ENCODE peak calls at places on chromosomes 6 and 20, in ten cellular contexts. One of them, this sample, is unnamed.

GRCh38 chr6:106398621-106399020 is 38.1 kb downstream of the CRYBG1 start:
- DNase-seq in aorta: no peak
- DNase-seq in CD8-positive, alpha-beta memory T cell: no peak
- DNase-seq in heart left ventricle: no peak
- DNase-seq in breast epithelium: no peak
- DNase-seq in right lobe of liver: no peak
- DNase-seq in ovary: no peak
- DNase-seq in sigmoid colon: no peak
- DNase-seq in astrocyte: no peak
- DNase-seq in small intestine: no peak
- DNase-seq in this sample: no peak

GRCh38 chr6:168102093-168102985 is 23.3 kb upstream of the FRMD1 start:
- DNase-seq in heart left ventricle: peak; percentile 9
- DNase-seq in ovary: peak; percentile 27
- DNase-seq in astrocyte: no peak
- DNase-seq in sigmoid colon: no peak
- DNase-seq in breast epithelium: no peak
- DNase-seq in small intestine: no peak
- DNase-seq in right lobe of liver: no peak
- DNase-seq in CD8-positive, alpha-beta memory T cell: no peak
- DNase-seq in aorta: peak; percentile 51
- DNase-seq in this sample: no peak

GRCh38 chr6:155194399-155194798 is 69.4 kb upstream of the CLDN20 start:
- DNase-seq in heart left ventricle: no peak
- DNase-seq in ovary: no peak
- DNase-seq in CD8-positive, alpha-beta memory T cell: no peak
- DNase-seq in breast epithelium: no peak
- DNase-seq in small intestine: no peak
- DNase-seq in sigmoid colon: no peak
- DNase-seq in aorta: no peak
- DNase-seq in astrocyte: no peak
- DNase-seq in right lobe of liver: no peak
- DNase-seq in this sample: no peak

GRCh38 chr6:70709826-70710225 is 42.1 kb downstream of the SMAP1 start:
- DNase-seq in ovary: no peak
- DNase-seq in CD8-positive, alpha-beta memory T cell: no peak
- DNase-seq in astrocyte: peak; percentile 78
- DNase-seq in right lobe of liver: no peak
- DNase-seq in breast epithelium: no peak
- DNase-seq in small intestine: peak; percentile 43
- DNase-seq in heart left ventricle: no peak
- DNase-seq in sigmoid colon: no peak
- DNase-seq in aorta: no peak
- DNase-seq in this sample: no peak

GRCh38 chr20:18657575-18657974 is 69.7 kb downstream of the DTD1 start:
- DNase-seq in aorta: no peak
- DNase-seq in breast epithelium: no peak
- DNase-seq in small intestine: no peak
- DNase-seq in heart left ventricle: no peak
- DNase-seq in ovary: no peak
- DNase-seq in astrocyte: peak; percentile 79
- DNase-seq in sigmoid colon: no peak
- DNase-seq in right lobe of liver: no peak
- DNase-seq in CD8-positive, alpha-beta memory T cell: no peak
- DNase-seq in this sample: no peak

GRCh38 chr6:13859871-13860555 is 45.7 kb upstream of the MCUR1 start:
- DNase-seq in CD8-positive, alpha-beta memory T cell: no peak
- DNase-seq in aorta: no peak
- DNase-seq in ovary: no peak
- DNase-seq in heart left ventricle: peak; percentile 29
- DNase-seq in breast epithelium: no peak
- DNase-seq in astrocyte: no peak
- DNase-seq in sigmoid colon: no peak
- DNase-seq in small intestine: no peak
- DNase-seq in right lobe of liver: peak; percentile 45
- DNase-seq in this sample: no peak

GRCh38 chr6:113065606-113066005 is 718.5 kb downstream of the RFPL4B start:
- DNase-seq in ovary: no peak
- DNase-seq in heart left ventricle: no peak
- DNase-seq in aorta: no peak
- DNase-seq in breast epithelium: no peak
- DNase-seq in sigmoid colon: no peak
- DNase-seq in CD8-positive, alpha-beta memory T cell: no peak
- DNase-seq in astrocyte: peak; percentile 74
- DNase-seq in right lobe of liver: no peak
- DNase-seq in small intestine: no peak
- DNase-seq in this sample: no peak

GRCh38 chr6:24307881-24308280 is 50.0 kb downstream of the DCDC2 start:
- DNase-seq in aorta: no peak
- DNase-seq in right lobe of liver: no peak
- DNase-seq in heart left ventricle: no peak
- DNase-seq in sigmoid colon: no peak
- DNase-seq in breast epithelium: no peak
- DNase-seq in ovary: no peak
- DNase-seq in astrocyte: peak; percentile 46
- DNase-seq in CD8-positive, alpha-beta memory T cell: no peak
- DNase-seq in small intestine: no peak
- DNase-seq in this sample: no peak

GRCh38 chr20:35551485-35551884 is 9.6 kb downstream of the ERGIC3 start:
- DNase-seq in heart left ventricle: no peak
- DNase-seq in small intestine: no peak
- DNase-seq in right lobe of liver: no peak
- DNase-seq in ovary: no peak
- DNase-seq in aorta: peak; percentile 65
- DNase-seq in breast epithelium: no peak
- DNase-seq in astrocyte: peak; percentile 8
- DNase-seq in CD8-positive, alpha-beta memory T cell: no peak
- DNase-seq in sigmoid colon: no peak
- DNase-seq in this sample: no peak

GRCh38 chr6:79269877-79270276 is 35.4 kb upstream of the HMGN3 start:
- DNase-seq in astrocyte: peak; percentile 80
- DNase-seq in ovary: no peak
- DNase-seq in CD8-positive, alpha-beta memory T cell: no peak
- DNase-seq in aorta: no peak
- DNase-seq in right lobe of liver: no peak
- DNase-seq in heart left ventricle: no peak
- DNase-seq in breast epithelium: no peak
- DNase-seq in sigmoid colon: no peak
- DNase-seq in small intestine: peak; percentile 18
- DNase-seq in this sample: peak; percentile 34

GRCh38 chr6:37303891-37304503 is 46.1 kb upstream of the TMEM217 start:
- DNase-seq in ovary: no peak
- DNase-seq in aorta: no peak
- DNase-seq in CD8-positive, alpha-beta memory T cell: no peak
- DNase-seq in heart left ventricle: no peak
- DNase-seq in right lobe of liver: no peak
- DNase-seq in small intestine: peak; percentile 20
- DNase-seq in sigmoid colon: no peak
- DNase-seq in breast epithelium: no peak
- DNase-seq in astrocyte: peak; percentile 29
- DNase-seq in this sample: no peak

GRCh38 chr6:40759259-40759658 is 172.1 kb upstream of the LRFN2 start:
- DNase-seq in astrocyte: no peak
- DNase-seq in ovary: no peak
- DNase-seq in heart left ventricle: no peak
- DNase-seq in CD8-positive, alpha-beta memory T cell: no peak
- DNase-seq in sigmoid colon: no peak
- DNase-seq in right lobe of liver: no peak
- DNase-seq in breast epithelium: no peak
- DNase-seq in small intestine: no peak
- DNase-seq in aorta: no peak
- DNase-seq in this sample: no peak

GRCh38 chr6:46290435-46290834 is 119.7 kb upstream of the ENPP5 start:
- DNase-seq in CD8-positive, alpha-beta memory T cell: no peak
- DNase-seq in aorta: no peak
- DNase-seq in heart left ventricle: no peak
- DNase-seq in right lobe of liver: no peak
- DNase-seq in sigmoid colon: no peak
- DNase-seq in astrocyte: peak; percentile 16
- DNase-seq in breast epithelium: no peak
- DNase-seq in small intestine: no peak
- DNase-seq in ovary: no peak
- DNase-seq in this sample: no peak

GRCh38 chr6:29749668-29750067 is 26.4 kb downstream of the HLA-F start:
- DNase-seq in sigmoid colon: no peak
- DNase-seq in breast epithelium: no peak
- DNase-seq in small intestine: no peak
- DNase-seq in astrocyte: no peak
- DNase-seq in right lobe of liver: no peak
- DNase-seq in aorta: no peak
- DNase-seq in CD8-positive, alpha-beta memory T cell: no peak
- DNase-seq in heart left ventricle: no peak
- DNase-seq in ovary: no peak
- DNase-seq in this sample: no peak

GRCh38 chr20:51306081-51306480 is 236.4 kb downstream of the NFATC2 start:
- DNase-seq in right lobe of liver: no peak
- DNase-seq in sigmoid colon: no peak
- DNase-seq in breast epithelium: no peak
- DNase-seq in astrocyte: no peak
- DNase-seq in CD8-positive, alpha-beta memory T cell: no peak
- DNase-seq in small intestine: no peak
- DNase-seq in ovary: no peak
- DNase-seq in heart left ventricle: no peak
- DNase-seq in aorta: no peak
- DNase-seq in this sample: no peak
- H3K9me3 ChIP-seq in right lobe of liver: no peaks in the 10 kb centered on the region
- H3K9me3 ChIP-seq in sigmoid colon: no peaks in the 10 kb centered on the region
- H3K9me3 ChIP-seq in breast epithelium: peaks cover 10% of the 10 kb centered on the region
- H3K9me3 ChIP-seq in astrocyte: peaks cover 5% of the 10 kb centered on the region
- H3K9me3 ChIP-seq in CD8-positive, alpha-beta memory T cell: no peaks in the 10 kb centered on the region
- H3K9me3 ChIP-seq in small intestine: no peaks in the 10 kb centered on the region
- H3K9me3 ChIP-seq in ovary: peaks cover 3% of the 10 kb centered on the region
- H3K9me3 ChIP-seq in heart left ventricle: no peaks in the 10 kb centered on the region
- H3K9me3 ChIP-seq in aorta: no peaks in the 10 kb centered on the region
- H3K9me3 ChIP-seq in this sample: no peaks in the 10 kb centered on the region

DNA sequence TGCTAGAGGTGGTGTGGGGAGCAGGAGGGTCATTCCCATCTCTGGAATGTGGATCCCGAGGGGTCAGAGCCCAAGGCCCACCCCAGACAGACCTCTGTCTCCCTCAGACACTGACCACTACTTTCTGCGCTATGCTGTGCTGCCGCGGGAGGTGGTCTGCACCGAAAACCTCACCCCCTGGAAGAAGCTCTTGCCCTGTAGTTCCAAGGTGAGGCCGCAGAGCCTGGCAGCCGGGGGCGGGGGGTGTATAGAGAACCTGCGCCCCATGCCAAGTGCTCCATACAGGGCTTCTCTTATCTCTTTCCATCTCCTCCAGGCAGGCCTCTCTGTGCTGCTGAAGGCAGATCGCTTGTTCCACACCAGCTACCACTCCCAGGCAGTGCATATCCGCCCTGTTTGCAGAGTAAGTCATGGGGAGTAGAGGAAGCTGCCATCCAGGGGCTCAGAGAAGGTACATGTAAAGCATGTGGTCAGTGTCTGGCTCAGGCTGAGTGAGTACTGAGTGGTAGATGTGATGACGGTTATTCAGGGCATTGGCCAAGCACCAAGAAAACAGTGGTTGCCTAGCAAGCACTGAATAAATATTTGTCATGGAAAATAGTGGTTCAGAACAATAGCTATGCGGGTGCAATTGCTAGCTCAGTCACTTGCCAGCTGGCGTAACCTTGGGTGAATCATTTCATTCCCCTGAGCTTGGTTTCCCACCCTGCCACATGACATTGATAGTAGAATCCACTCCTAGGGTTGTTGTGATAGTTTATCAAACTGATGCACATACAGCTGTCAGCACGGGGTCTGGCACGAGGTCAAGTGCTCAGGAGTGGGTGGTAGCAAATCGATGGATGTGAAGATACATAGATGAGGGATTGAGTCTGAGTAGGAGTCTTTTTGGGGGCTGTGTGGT is 3.5 kb downstream of the PIGT start:
- DNase-seq in aorta: peak; percentile 82
- DNase-seq in breast epithelium: peak; percentile 85
- DNase-seq in CD8-positive, alpha-beta memory T cell: no peak
- DNase-seq in right lobe of liver: peak; percentile 64
- DNase-seq in sigmoid colon: peak; percentile 83
- DNase-seq in ovary: no peak
- DNase-seq in heart left ventricle: peak; percentile 86
- DNase-seq in small intestine: peak; percentile 78
- DNase-seq in astrocyte: peak; percentile 97
- DNase-seq in this sample: peak; percentile 82
- H3K4me3 ChIP-seq in aorta: no peak overlapping the region
- H3K4me3 ChIP-seq in breast epithelium: no peak overlapping the region
- H3K4me3 ChIP-seq in CD8-positive, alpha-beta memory T cell: no peak overlapping the region
- H3K4me3 ChIP-seq in right lobe of liver: no peak overlapping the region
- H3K4me3 ChIP-seq in sigmoid colon: no peak overlapping the region
- H3K4me3 ChIP-seq in ovary: no peak overlapping the region
- H3K4me3 ChIP-seq in heart left ventricle: peak overlapping the region; percentile 11
- H3K4me3 ChIP-seq in small intestine: no peak overlapping the region
- H3K4me3 ChIP-seq in astrocyte: no peak overlapping the region
- H3K4me3 ChIP-seq in this sample: no peak overlapping the region

DNA sequence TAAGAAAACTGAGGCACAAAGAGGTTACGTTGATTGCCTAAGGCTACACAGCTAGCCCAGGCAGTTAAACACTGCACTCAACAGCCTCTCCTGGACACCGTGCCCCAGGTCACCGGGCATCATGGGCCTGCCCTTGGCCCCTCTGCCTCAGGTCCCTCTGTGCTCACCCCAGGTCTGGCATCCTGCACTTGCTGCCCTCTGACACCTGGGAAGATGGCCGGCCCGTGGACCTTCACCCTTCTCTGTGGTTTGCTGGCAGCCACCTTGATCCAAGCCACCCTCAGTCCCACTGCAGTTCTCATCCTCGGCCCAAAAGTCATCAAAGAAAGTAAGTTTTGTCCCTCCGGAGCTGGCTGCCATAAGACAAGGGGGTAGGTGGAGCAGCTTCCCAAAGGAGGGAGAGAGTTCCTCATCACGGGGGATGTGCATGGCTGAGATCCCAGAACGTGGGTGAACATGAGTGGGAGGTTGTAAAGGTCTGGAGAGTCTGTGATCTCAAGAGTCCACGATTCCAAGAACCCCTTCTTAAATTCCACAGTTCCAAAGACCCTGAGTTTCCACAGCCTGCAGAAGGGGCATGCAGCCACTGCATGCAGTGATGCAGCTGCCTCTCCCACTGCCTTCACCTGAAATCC is 3.0 kb downstream of the BPIFB1 start:
- DNase-seq in aorta: peak; percentile 59
- DNase-seq in right lobe of liver: no peak
- DNase-seq in CD8-positive, alpha-beta memory T cell: no peak
- DNase-seq in heart left ventricle: no peak
- DNase-seq in sigmoid colon: no peak
- DNase-seq in breast epithelium: no peak
- DNase-seq in ovary: no peak
- DNase-seq in astrocyte: no peak
- DNase-seq in small intestine: no peak
- DNase-seq in this sample: no peak
- H3K27me3 ChIP-seq in aorta: no peaks in the 10 kb centered on the region
- H3K27me3 ChIP-seq in right lobe of liver: no peaks in the 10 kb centered on the region
- H3K27me3 ChIP-seq in CD8-positive, alpha-beta memory T cell: no peaks in the 10 kb centered on the region
- H3K27me3 ChIP-seq in heart left ventricle: no peaks in the 10 kb centered on the region
- H3K27me3 ChIP-seq in sigmoid colon: peaks cover 13% of the 10 kb centered on the region
- H3K27me3 ChIP-seq in breast epithelium: no peaks in the 10 kb centered on the region
- H3K27me3 ChIP-seq in ovary: no peaks in the 10 kb centered on the region
- H3K27me3 ChIP-seq in astrocyte: peaks cover 8% of the 10 kb centered on the region
- H3K27me3 ChIP-seq in small intestine: peaks cover 2% of the 10 kb centered on the region
- H3K27me3 ChIP-seq in this sample: peaks cover 54% of the 10 kb centered on the region

DNA sequence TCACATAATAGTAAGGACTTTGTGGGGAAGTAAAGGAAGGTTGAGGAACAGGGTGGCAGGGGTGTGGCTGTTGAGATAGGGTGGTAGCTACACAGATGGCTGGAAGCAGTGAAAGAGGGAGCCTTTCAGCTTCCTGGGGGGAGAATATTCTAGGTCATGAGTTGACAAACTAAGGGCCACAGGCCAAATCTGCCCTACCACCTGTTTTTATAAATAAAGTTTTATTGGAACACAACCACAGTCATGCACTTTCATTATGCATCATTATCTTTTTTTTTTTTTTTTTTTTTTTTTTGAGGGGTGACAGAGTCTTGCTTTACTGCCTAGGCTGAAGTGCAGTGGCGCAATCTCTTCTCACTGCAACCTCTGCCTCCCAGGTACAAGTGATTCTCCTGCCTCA is 243.1 kb downstream of the NFATC2 start:
- DNase-seq in ovary: no peak
- DNase-seq in sigmoid colon: no peak
- DNase-seq in small intestine: no peak
- DNase-seq in aorta: no peak
- DNase-seq in CD8-positive, alpha-beta memory T cell: no peak
- DNase-seq in heart left ventricle: no peak
- DNase-seq in astrocyte: no peak
- DNase-seq in right lobe of liver: no peak
- DNase-seq in breast epithelium: no peak
- DNase-seq in this sample: no peak
- H3K9me3 ChIP-seq in ovary: peaks cover 3% of the 10 kb centered on the region
- H3K9me3 ChIP-seq in sigmoid colon: no peaks in the 10 kb centered on the region
- H3K9me3 ChIP-seq in small intestine: no peaks in the 10 kb centered on the region
- H3K9me3 ChIP-seq in aorta: peaks cover 2% of the 10 kb centered on the region
- H3K9me3 ChIP-seq in CD8-positive, alpha-beta memory T cell: no peaks in the 10 kb centered on the region
- H3K9me3 ChIP-seq in heart left ventricle: no peaks in the 10 kb centered on the region
- H3K9me3 ChIP-seq in astrocyte: peaks cover 16% of the 10 kb centered on the region
- H3K9me3 ChIP-seq in right lobe of liver: no peaks in the 10 kb centered on the region
- H3K9me3 ChIP-seq in breast epithelium: peaks cover 9% of the 10 kb centered on the region
- H3K9me3 ChIP-seq in this sample: peaks cover 7% of the 10 kb centered on the region

This sample was measured in tibial artery.